ENCODE peak calls at places on chromosomes 7 and 10, in ten cellular contexts. One of them, this sample, is unnamed.

GRCh38 chr10:15072358-15072757 is 16.2 kb downstream of the ACBD7 start:
- DNase-seq in spleen: no peak
- DNase-seq in upper lobe of right lung: no peak
- DNase-seq in uterus: no peak
- DNase-seq in brain microvascular endothelial cell: no peak
- DNase-seq in hepatocyte: no peak
- DNase-seq in CD8-positive, alpha-beta memory T cell: no peak
- DNase-seq in stomach: no peak
- DNase-seq in endodermal cell: no peak
- DNase-seq in right lobe of liver: no peak
- DNase-seq in this sample: no peak

GRCh38 chr10:56623064-56623463 is 262.0 kb upstream of the ZWINT start:
- DNase-seq in spleen: no peak
- DNase-seq in upper lobe of right lung: no peak
- DNase-seq in uterus: no peak
- DNase-seq in brain microvascular endothelial cell: no peak
- DNase-seq in hepatocyte: no peak
- DNase-seq in CD8-positive, alpha-beta memory T cell: no peak
- DNase-seq in stomach: no peak
- DNase-seq in endodermal cell: no peak
- DNase-seq in right lobe of liver: no peak
- DNase-seq in this sample: no peak

GRCh38 chr10:70836319-70836718 is 20.6 kb downstream of the SGPL1 start:
- DNase-seq in spleen: no peak
- DNase-seq in upper lobe of right lung: no peak
- DNase-seq in uterus: no peak
- DNase-seq in brain microvascular endothelial cell: no peak
- DNase-seq in hepatocyte: no peak
- DNase-seq in CD8-positive, alpha-beta memory T cell: no peak
- DNase-seq in stomach: no peak
- DNase-seq in endodermal cell: no peak
- DNase-seq in right lobe of liver: no peak
- DNase-seq in this sample: no peak

GRCh38 chr7:5492249-5493020 is 68.8 kb upstream of the TNRC18 start:
- DNase-seq in spleen: no peak
- DNase-seq in upper lobe of right lung: no peak
- DNase-seq in uterus: no peak
- DNase-seq in brain microvascular endothelial cell: no peak
- DNase-seq in hepatocyte: no peak
- DNase-seq in CD8-positive, alpha-beta memory T cell: no peak
- DNase-seq in stomach: no peak
- DNase-seq in endodermal cell: peak; percentile 80
- DNase-seq in right lobe of liver: no peak
- DNase-seq in this sample: no peak

GRCh38 chr7:3187378-3188040 is 113.5 kb upstream of the SDK1 start:
- DNase-seq in spleen: no peak
- DNase-seq in upper lobe of right lung: no peak
- DNase-seq in uterus: no peak
- DNase-seq in brain microvascular endothelial cell: no peak
- DNase-seq in hepatocyte: no peak
- DNase-seq in CD8-positive, alpha-beta memory T cell: no peak
- DNase-seq in stomach: no peak
- DNase-seq in endodermal cell: no peak
- DNase-seq in right lobe of liver: no peak
- DNase-seq in this sample: no peak

GRCh38 chr10:123454987-123455386 is 211.2 kb upstream of the GPR26 start:
- DNase-seq in spleen: no peak
- DNase-seq in upper lobe of right lung: no peak
- DNase-seq in uterus: no peak
- DNase-seq in brain microvascular endothelial cell: no peak
- DNase-seq in hepatocyte: no peak
- DNase-seq in CD8-positive, alpha-beta memory T cell: no peak
- DNase-seq in stomach: no peak
- DNase-seq in endodermal cell: no peak
- DNase-seq in right lobe of liver: no peak
- DNase-seq in this sample: no peak

GRCh38 chr10:49610015-49610734 is at the start of gene SLC18A3:
- DNase-seq in spleen: peak; percentile 58
- DNase-seq in upper lobe of right lung: peak; percentile 47
- DNase-seq in uterus: no peak
- DNase-seq in brain microvascular endothelial cell: no peak
- DNase-seq in hepatocyte: no peak
- DNase-seq in CD8-positive, alpha-beta memory T cell: no peak
- DNase-seq in stomach: no peak
- DNase-seq in endodermal cell: peak; percentile 78
- DNase-seq in right lobe of liver: peak; percentile 42
- DNase-seq in this sample: peak; percentile 35

GRCh38 chr7:151063212-151063561 is 3.8 kb downstream of the SLC4A2 start:
- DNase-seq in spleen: no peak
- DNase-seq in upper lobe of right lung: no peak
- DNase-seq in uterus: peak; percentile 77
- DNase-seq in brain microvascular endothelial cell: no peak
- DNase-seq in hepatocyte: peak; percentile 72
- DNase-seq in CD8-positive, alpha-beta memory T cell: no peak
- DNase-seq in stomach: no peak
- DNase-seq in endodermal cell: no peak
- DNase-seq in right lobe of liver: peak; percentile 72
- DNase-seq in this sample: peak; percentile 69

GRCh38 chr7:149764481-149765398 is 8.6 kb downstream of the ZNF467 start:
- DNase-seq in spleen: no peak
- DNase-seq in upper lobe of right lung: no peak
- DNase-seq in uterus: no peak
- DNase-seq in brain microvascular endothelial cell: no peak
- DNase-seq in hepatocyte: peak; percentile 68
- DNase-seq in CD8-positive, alpha-beta memory T cell: peak; percentile 46
- DNase-seq in stomach: no peak
- DNase-seq in endodermal cell: peak; percentile 90
- DNase-seq in right lobe of liver: no peak
- DNase-seq in this sample: peak; percentile 66

GRCh38 chr10:110860576-110861241 is 11.0 kb upstream of the PDCD4 start:
- DNase-seq in spleen: peak; percentile 86
- DNase-seq in upper lobe of right lung: no peak
- DNase-seq in uterus: no peak
- DNase-seq in brain microvascular endothelial cell: no peak
- DNase-seq in hepatocyte: peak; percentile 56
- DNase-seq in CD8-positive, alpha-beta memory T cell: peak; percentile 76
- DNase-seq in stomach: no peak
- DNase-seq in endodermal cell: peak; percentile 40
- DNase-seq in right lobe of liver: no peak
- DNase-seq in this sample: no peak

GRCh38 chr7:99379043-99379577 is 4.6 kb downstream of the ARPC1B start:
- DNase-seq in spleen: peak; percentile 83
- DNase-seq in upper lobe of right lung: no peak
- DNase-seq in uterus: peak; percentile 74
- DNase-seq in brain microvascular endothelial cell: peak; percentile 85
- DNase-seq in hepatocyte: peak; percentile 61
- DNase-seq in CD8-positive, alpha-beta memory T cell: peak; percentile 67
- DNase-seq in stomach: peak; percentile 46
- DNase-seq in endodermal cell: no peak
- DNase-seq in right lobe of liver: no peak
- DNase-seq in this sample: no peak

GRCh38 chr10:110634527-110635209 is 9.5 kb upstream of the RBM20 start:
- DNase-seq in spleen: no peak
- DNase-seq in upper lobe of right lung: no peak
- DNase-seq in uterus: no peak
- DNase-seq in brain microvascular endothelial cell: no peak
- DNase-seq in hepatocyte: no peak
- DNase-seq in CD8-positive, alpha-beta memory T cell: no peak
- DNase-seq in stomach: no peak
- DNase-seq in endodermal cell: no peak
- DNase-seq in right lobe of liver: no peak
- DNase-seq in this sample: no peak

GRCh38 chr10:84822926-84823325 is 494.5 kb downstream of the CCSER2 start:
- DNase-seq in spleen: no peak
- DNase-seq in upper lobe of right lung: no peak
- DNase-seq in uterus: no peak
- DNase-seq in brain microvascular endothelial cell: no peak
- DNase-seq in hepatocyte: no peak
- DNase-seq in CD8-positive, alpha-beta memory T cell: no peak
- DNase-seq in stomach: no peak
- DNase-seq in endodermal cell: no peak
- DNase-seq in right lobe of liver: no peak
- DNase-seq in this sample: no peak

GRCh38 chr10:13865758-13866491 is 279.2 kb downstream of the PRPF18 start:
- DNase-seq in spleen: no peak
- DNase-seq in upper lobe of right lung: no peak
- DNase-seq in uterus: no peak
- DNase-seq in brain microvascular endothelial cell: peak; percentile 80
- DNase-seq in hepatocyte: no peak
- DNase-seq in CD8-positive, alpha-beta memory T cell: no peak
- DNase-seq in stomach: no peak
- DNase-seq in endodermal cell: peak; percentile 84
- DNase-seq in right lobe of liver: no peak
- DNase-seq in this sample: no peak

GRCh38 chr10:101848408-101848807 is 4.8 kb upstream of the KCNIP2 start:
- DNase-seq in spleen: no peak
- DNase-seq in upper lobe of right lung: no peak
- DNase-seq in uterus: no peak
- DNase-seq in brain microvascular endothelial cell: no peak
- DNase-seq in hepatocyte: no peak
- DNase-seq in CD8-positive, alpha-beta memory T cell: no peak
- DNase-seq in stomach: no peak
- DNase-seq in endodermal cell: no peak
- DNase-seq in right lobe of liver: no peak
- DNase-seq in this sample: no peak

GRCh38 chr10:58952162-58952561 is 224.3 kb upstream of the PHYHIPL start:
- DNase-seq in spleen: no peak
- DNase-seq in upper lobe of right lung: no peak
- DNase-seq in uterus: peak; percentile 36
- DNase-seq in brain microvascular endothelial cell: no peak
- DNase-seq in hepatocyte: peak; percentile 14
- DNase-seq in CD8-positive, alpha-beta memory T cell: no peak
- DNase-seq in stomach: no peak
- DNase-seq in endodermal cell: no peak
- DNase-seq in right lobe of liver: no peak
- DNase-seq in this sample: peak; percentile 37
- H3K27ac ChIP-seq in spleen: no peak overlapping the region
- H3K27ac ChIP-seq in upper lobe of right lung: no peak overlapping the region
- H3K27ac ChIP-seq in uterus: peak overlapping the region; percentile 50
- H3K27ac ChIP-seq in brain microvascular endothelial cell: no peak overlapping the region
- H3K27ac ChIP-seq in hepatocyte: peak overlapping the region; percentile 75
- H3K27ac ChIP-seq in CD8-positive, alpha-beta memory T cell: no peak overlapping the region
- H3K27ac ChIP-seq in stomach: no peak overlapping the region
- H3K27ac ChIP-seq in endodermal cell: no peak overlapping the region
- H3K27ac ChIP-seq in right lobe of liver: no peak overlapping the region
- H3K27ac ChIP-seq in this sample: no peak overlapping the region

GRCh38 chr7:14894826-14895225 is 7.7 kb downstream of the DGKB start:
- DNase-seq in spleen: no peak
- DNase-seq in upper lobe of right lung: no peak
- DNase-seq in uterus: no peak
- DNase-seq in brain microvascular endothelial cell: no peak
- DNase-seq in hepatocyte: no peak
- DNase-seq in CD8-positive, alpha-beta memory T cell: no peak
- DNase-seq in stomach: no peak
- DNase-seq in endodermal cell: no peak
- DNase-seq in right lobe of liver: no peak
- DNase-seq in this sample: no peak
- H3K27ac ChIP-seq in spleen: no peak overlapping the region
- H3K27ac ChIP-seq in upper lobe of right lung: no peak overlapping the region
- H3K27ac ChIP-seq in uterus: no peak overlapping the region
- H3K27ac ChIP-seq in brain microvascular endothelial cell: no peak overlapping the region
- H3K27ac ChIP-seq in hepatocyte: no peak overlapping the region
- H3K27ac ChIP-seq in CD8-positive, alpha-beta memory T cell: no peak overlapping the region
- H3K27ac ChIP-seq in stomach: no peak overlapping the region
- H3K27ac ChIP-seq in endodermal cell: no peak overlapping the region
- H3K27ac ChIP-seq in right lobe of liver: no peak overlapping the region
- H3K27ac ChIP-seq in this sample: no peak overlapping the region

DNA sequence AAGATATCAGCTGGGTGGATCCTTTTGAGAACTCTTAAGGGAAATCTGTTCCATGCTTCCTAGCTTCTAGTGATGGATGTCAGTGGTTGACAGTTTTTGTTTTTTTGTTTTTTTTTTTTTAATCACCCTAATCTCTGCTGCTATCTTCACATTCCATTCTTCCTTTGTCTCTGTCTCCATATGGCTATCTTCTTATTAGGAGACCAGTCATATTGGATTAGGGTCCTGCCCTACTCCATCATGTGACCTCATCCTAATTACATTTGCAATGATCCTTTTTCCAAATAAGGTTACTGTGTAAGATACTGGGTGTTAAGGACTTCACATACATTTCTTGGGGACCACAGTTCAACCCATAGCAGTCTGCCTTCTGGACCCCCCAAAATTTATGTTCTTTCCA is 69.7 kb downstream of the MLLT10 start:
- DNase-seq in spleen: no peak
- DNase-seq in upper lobe of right lung: no peak
- DNase-seq in uterus: no peak
- DNase-seq in brain microvascular endothelial cell: no peak
- DNase-seq in hepatocyte: no peak
- DNase-seq in CD8-positive, alpha-beta memory T cell: no peak
- DNase-seq in stomach: no peak
- DNase-seq in endodermal cell: no peak
- DNase-seq in right lobe of liver: no peak
- DNase-seq in this sample: no peak
- H3K27ac ChIP-seq in spleen: no peak overlapping the region
- H3K27ac ChIP-seq in upper lobe of right lung: no peak overlapping the region
- H3K27ac ChIP-seq in uterus: no peak overlapping the region
- H3K27ac ChIP-seq in brain microvascular endothelial cell: no peak overlapping the region
- H3K27ac ChIP-seq in hepatocyte: no peak overlapping the region
- H3K27ac ChIP-seq in CD8-positive, alpha-beta memory T cell: no peak overlapping the region
- H3K27ac ChIP-seq in stomach: no peak overlapping the region
- H3K27ac ChIP-seq in endodermal cell: no peak overlapping the region
- H3K27ac ChIP-seq in right lobe of liver: no peak overlapping the region
- H3K27ac ChIP-seq in this sample: peak overlapping the region; percentile 12

GRCh38 chr7:12771378-12771877 is 84.0 kb downstream of the ARL4A start:
- DNase-seq in spleen: no peak
- DNase-seq in upper lobe of right lung: no peak
- DNase-seq in uterus: peak; percentile 28
- DNase-seq in brain microvascular endothelial cell: no peak
- DNase-seq in hepatocyte: no peak
- DNase-seq in CD8-positive, alpha-beta memory T cell: no peak
- DNase-seq in stomach: no peak
- DNase-seq in endodermal cell: no peak
- DNase-seq in right lobe of liver: no peak
- DNase-seq in this sample: no peak

GRCh38 chr7:12770227-12770975 is 83.0 kb downstream of the ARL4A start:
- DNase-seq in spleen: no peak
- DNase-seq in upper lobe of right lung: no peak
- DNase-seq in uterus: no peak
- DNase-seq in brain microvascular endothelial cell: no peak
- DNase-seq in hepatocyte: no peak
- DNase-seq in CD8-positive, alpha-beta memory T cell: no peak
- DNase-seq in stomach: peak; percentile 68
- DNase-seq in endodermal cell: peak; percentile 50
- DNase-seq in right lobe of liver: peak; percentile 72
- DNase-seq in this sample: no peak

GRCh38 chr7:12766416-12766815 is 79.0 kb downstream of the ARL4A start:
- DNase-seq in spleen: no peak
- DNase-seq in upper lobe of right lung: no peak
- DNase-seq in uterus: no peak
- DNase-seq in brain microvascular endothelial cell: no peak
- DNase-seq in hepatocyte: no peak
- DNase-seq in CD8-positive, alpha-beta memory T cell: no peak
- DNase-seq in stomach: no peak
- DNase-seq in endodermal cell: no peak
- DNase-seq in right lobe of liver: no peak
- DNase-seq in this sample: no peak

GRCh38 chr7:12769464-12769863 is 82.0 kb downstream of the ARL4A start:
- DNase-seq in spleen: no peak
- DNase-seq in upper lobe of right lung: no peak
- DNase-seq in uterus: no peak
- DNase-seq in brain microvascular endothelial cell: no peak
- DNase-seq in hepatocyte: no peak
- DNase-seq in CD8-positive, alpha-beta memory T cell: no peak
- DNase-seq in stomach: no peak
- DNase-seq in endodermal cell: no peak
- DNase-seq in right lobe of liver: no peak
- DNase-seq in this sample: no peak

GRCh38 chr7:12768948-12769347 is 81.5 kb downstream of the ARL4A start:
- DNase-seq in spleen: no peak
- DNase-seq in upper lobe of right lung: no peak
- DNase-seq in uterus: no peak
- DNase-seq in brain microvascular endothelial cell: no peak
- DNase-seq in hepatocyte: no peak
- DNase-seq in CD8-positive, alpha-beta memory T cell: no peak
- DNase-seq in stomach: no peak
- DNase-seq in endodermal cell: no peak
- DNase-seq in right lobe of liver: no peak
- DNase-seq in this sample: no peak
- H3K27ac ChIP-seq in spleen: no peak overlapping the region
- H3K27ac ChIP-seq in upper lobe of right lung: no peak overlapping the region
- H3K27ac ChIP-seq in uterus: no peak overlapping the region
- H3K27ac ChIP-seq in brain microvascular endothelial cell: no peak overlapping the region
- H3K27ac ChIP-seq in hepatocyte: no peak overlapping the region
- H3K27ac ChIP-seq in CD8-positive, alpha-beta memory T cell: no peak overlapping the region
- H3K27ac ChIP-seq in stomach: no peak overlapping the region
- H3K27ac ChIP-seq in endodermal cell: no peak overlapping the region
- H3K27ac ChIP-seq in right lobe of liver: no peak overlapping the region
- H3K27ac ChIP-seq in this sample: no peak overlapping the region

This sample was measured in cardiac muscle cell.